ENCODE peak calls at places on chromosomes 16 and 17, in nine cellular contexts. O is EL; A is anterior cingulate cortex; G is hippocampal formation; I is ureter; N is Ammon's horn; F is HFF-Myc; M is CD8-positive, alpha-beta memory T cell; H is NCI-H345. S is an unnamed sample.

GRCh38 chr17:11909348-11909747 is 87.9 kb downstream of the ZNF18 start:
- DNase-seq in O (no peak), A (no peak), G (no peak), I (no peak), N (no peak), F (no peak), M (no peak), H (no peak), S (no peak)

GRCh38 chr17:78974635-78975591 is 4.8 kb downstream of the LGALS3BP start:
- DNase-seq in O (peak; percentile 46), A (no peak), G (no peak), I (peak; percentile 81), N (peak; percentile 53), F (peak; percentile 74), M (no peak), H (no peak), S (peak; percentile 52)

GRCh38 chr16:83940157-83940556 is 12.9 kb upstream of the OSGIN1 start:
- DNase-seq in O (no peak), A (no peak), G (no peak), I (no peak), N (no peak), F (no peak), M (no peak), H (no peak), S (no peak)

GRCh38 chr16:86585821-86586611 is 7.7 kb downstream of the FOXL1 start:
- DNase-seq in O (peak; percentile 88), A (no peak), G (no peak), I (no peak), N (no peak), F (no peak), M (no peak), H (no peak), S (no peak)

GRCh38 chr17:21003007-21003621 is 39.7 kb downstream of the USP22 start:
- DNase-seq in O (no peak), A (no peak), G (no peak), I (no peak), N (no peak), F (no peak), M (no peak), H (no peak), S (no peak)

GRCh38 chr17:62062313-62062712 is 2.8 kb downstream of the MED13 start:
- DNase-seq in O (no peak), A (no peak), G (no peak), I (no peak), N (no peak), F (no peak), M (no peak), H (no peak), S (no peak)

GRCh38 chr16:49600541-49600940 is 226.9 kb downstream of the C16orf78 start:
- DNase-seq in O (no peak), A (no peak), G (no peak), I (peak; percentile 29), N (no peak), F (no peak), M (no peak), H (no peak), S (no peak)

GRCh38 chr17:33628500-33629336 is 335.6 kb upstream of the ASIC2 start:
- DNase-seq in O (no peak), A (no peak), G (no peak), I (no peak), N (no peak), F (no peak), M (no peak), H (no peak), S (no peak)

GRCh38 chr16:265711-266110 is 10.0 kb downstream of the RGS11 start:
- DNase-seq in O (no peak), A (no peak), G (no peak), I (no peak), N (no peak), F (no peak), M (no peak), H (no peak), S (no peak)

GRCh38 chr16:566475-567361 is at the start of gene NHLRC4:
- DNase-seq in O (peak; percentile 58), A (no peak), G (no peak), I (peak; percentile 82), N (no peak), F (no peak), M (no peak), H (no peak), S (peak; percentile 66)

GRCh38 chr16:89349947-89350633 is 132.6 kb downstream of the ZNF778 start:
- DNase-seq in O (no peak), A (no peak), G (no peak), I (no peak), N (no peak), F (no peak), M (no peak), H (no peak), S (no peak)

GRCh38 chr16:28040039-28040438 is 23.5 kb downstream of the GSG1L start:
- DNase-seq in O (no peak), A (no peak), G (no peak), I (no peak), N (no peak), F (no peak), M (no peak), H (no peak), S (no peak)

GRCh38 chr17:9443811-9444210 is 131.8 kb downstream of the STX8 start:
- DNase-seq in O (no peak), A (no peak), G (no peak), I (no peak), N (no peak), F (no peak), M (no peak), H (no peak), S (no peak)

GRCh38 chr17:49496183-49496865 is 1.2 kb downstream of the NGFR start:
- DNase-seq in O (peak; percentile 48), A (peak; percentile 73), G (peak; percentile 6), I (peak; percentile 73), N (peak; percentile 84), F (no peak), M (peak; percentile 83), H (peak; percentile 59), S (peak; percentile 87)

GRCh38 chr17:75778861-75779249 is 5.8 kb upstream of the UNK start:
- DNase-seq in O (peak; percentile 43), A (no peak), G (no peak), I (no peak), N (no peak), F (no peak), M (peak; percentile 60), H (no peak), S (peak; percentile 60)

GRCh38 chr17:49994085-49995054 is 654 bp downstream of the DLX3 start:
- DNase-seq in O (no peak), A (no peak), G (no peak), I (no peak), N (no peak), F (no peak), M (no peak), H (peak; percentile 28), S (no peak)

GRCh38 chr17:35297666-35298065 is 54.8 kb downstream of the SLFN5 start:
- DNase-seq in O (peak; percentile 48), A (no peak), G (no peak), I (no peak), N (no peak), F (no peak), M (no peak), H (no peak), S (no peak)

GRCh38 chr16:70018254-70018653 is 67.1 kb downstream of the CLEC18A start:
- DNase-seq in O (peak; percentile 5), A (no peak), G (no peak), I (no peak), N (peak; percentile 22), F (peak; percentile 16), M (peak; percentile 11), H (no peak), S (peak; percentile 9)

GRCh38 chr16:47578033-47578432 is 116.9 kb downstream of the PHKB start:
- DNase-seq in O (no peak), A (no peak), G (no peak), I (no peak), N (no peak), F (no peak), M (no peak), H (no peak), S (no peak)

GRCh38 chr17:27535975-27536374 is 79.7 kb downstream of the KSR1 start:
- DNase-seq in O (no peak), A (no peak), G (no peak), I (no peak), N (no peak), F (no peak), M (no peak), H (no peak), S (no peak)

GRCh38 chr17:4716081-4716480 is 5.6 kb downstream of the ARRB2 start:
- DNase-seq in O (no peak), A (no peak), G (no peak), I (no peak), N (no peak), F (no peak), M (no peak), H (no peak), S (no peak)

GRCh38 chr17:62581769-62582168 is 45.7 kb upstream of the MRC2 start:
- DNase-seq in O (peak; percentile 31), A (no peak), G (no peak), I (no peak), N (no peak), F (no peak), M (no peak), H (no peak), S (no peak)

GRCh38 chr16:75019586-75019985 is 20.8 kb downstream of the ZNRF1 start:
- DNase-seq in O (no peak), A (no peak), G (no peak), I (no peak), N (no peak), F (no peak), M (no peak), H (no peak), S (no peak)

GRCh38 chr16:72372082-72372615 is 200.2 kb upstream of the PMFBP1 start:
- DNase-seq in O (no peak), A (no peak), G (no peak), I (no peak), N (no peak), F (no peak), M (no peak), H (no peak), S (peak; percentile 5)

GRCh38 chr16:55302635-55303034 is 21.4 kb upstream of the IRX6 start:
- DNase-seq in O (no peak), A (no peak), G (no peak), I (no peak), N (no peak), F (no peak), M (no peak), H (no peak), S (peak; percentile 10)

GRCh38 chr17:41762391-41762790 is 24.1 kb downstream of the JUP start:
- DNase-seq in O (no peak), A (no peak), G (no peak), I (no peak), N (no peak), F (no peak), M (no peak), H (no peak), S (no peak)

GRCh38 chr17:39742856-39743436 is 5.2 kb downstream of the GRB7 start:
- DNase-seq in O (no peak), A (no peak), G (no peak), I (no peak), N (no peak), F (no peak), M (no peak), H (no peak), S (no peak)

GRCh38 chr17:29571883-29572681 is 3.6 kb downstream of the TP53I13 start:
- DNase-seq in O (no peak), A (no peak), G (no peak), I (peak; percentile 43), N (peak; percentile 20), F (no peak), M (no peak), H (no peak), S (no peak)

GRCh38 chr17:15651583-15652110 is 32.1 kb upstream of the FBXW10B start:
- DNase-seq in O (peak; percentile 100), A (peak; percentile 70), G (peak; percentile 51), I (peak; percentile 96), N (peak; percentile 82), F (peak; percentile 99), M (no peak), H (peak; percentile 74), S (peak; percentile 78)

GRCh38 chr17:55275894-55276804 is 11.4 kb downstream of the HLF start:
- DNase-seq in O (peak; percentile 23), A (no peak), G (no peak), I (no peak), N (no peak), F (no peak), M (no peak), H (no peak), S (no peak)

GRCh38 chr16:49696414-49697101 is 159.4 kb downstream of the ZNF423 start:
- DNase-seq in O (no peak), A (no peak), G (no peak), I (no peak), N (no peak), F (no peak), M (no peak), H (no peak), S (no peak)